ENCODE peak calls at places on chromosome 3, in ten cellular contexts. Y, H, L, P, D, Q, G, I, T and S are unnamed samples.

GRCh38 chr3:71468311-71469130 is 115.0 kb downstream of the FOXP1 start:
- DNase-seq in Q (no peak), Y (no peak), I (no peak), T (no peak), L (no peak), G (no peak), P (no peak), H (no peak), D (no peak), S (no peak)

GRCh38 chr3:172186607-172187006 is 147.2 kb downstream of the FNDC3B start:
- DNase-seq in H (no peak), Q (no peak), P (no peak), Y (no peak), T (no peak), D (no peak), I (no peak), L (no peak), G (no peak), S (no peak)

GRCh38 chr3:172201136-172201989 is 162.0 kb downstream of the FNDC3B start:
- DNase-seq in T (peak; percentile 74), H (no peak), G (peak; percentile 24), Q (peak; percentile 46), L (peak; percentile 90), P (no peak), I (no peak), D (no peak), Y (no peak), S (no peak)

GRCh38 chr3:69856965-69857364 is 117.7 kb downstream of the MITF start:
- DNase-seq in Y (no peak), I (no peak), L (no peak), Q (no peak), D (no peak), H (no peak), P (no peak), T (no peak), G (no peak), S (no peak)

GRCh38 chr3:5092018-5092417 is 30.1 kb upstream of the ARL8B start:
- DNase-seq in P (no peak), L (no peak), G (no peak), H (no peak), Q (no peak), I (no peak), Y (no peak), T (no peak), D (no peak), S (no peak)

GRCh38 chr3:81947359-81947758 is 185.9 kb upstream of the GBE1 start:
- DNase-seq in T (no peak), I (no peak), L (no peak), G (no peak), P (no peak), Y (no peak), H (no peak), Q (no peak), D (no peak), S (peak; percentile 68)

GRCh38 chr3:50222169-50222528 is 13.9 kb upstream of the GNAI2 start:
- DNase-seq in H (no peak), D (no peak), G (no peak), P (no peak), Q (no peak), T (no peak), Y (no peak), I (no peak), L (no peak), S (no peak)

GRCh38 chr3:189995129-189995528 is 125.6 kb downstream of the P3H2 start:
- DNase-seq in L (no peak), I (no peak), G (no peak), T (no peak), Y (no peak), P (no peak), Q (no peak), D (no peak), H (no peak), S (no peak)

GRCh38 chr3:191901746-191902145 is 440.8 kb downstream of the PYDC2 start:
- DNase-seq in L (no peak), I (no peak), T (no peak), P (no peak), H (no peak), G (no peak), D (no peak), Y (no peak), Q (no peak), S (no peak)

GRCh38 chr3:21954709-21955108 is 203.7 kb upstream of the ZNF385D start:
- DNase-seq in Y (no peak), L (no peak), T (no peak), P (no peak), D (no peak), Q (peak; percentile 67), G (no peak), I (no peak), H (no peak), S (no peak)

GRCh38 chr3:9157651-9158383 is 91.6 kb downstream of the SRGAP3 start:
- DNase-seq in G (no peak), Y (no peak), L (no peak), H (no peak), D (no peak), I (no peak), T (no peak), Q (no peak), P (no peak), S (no peak)

GRCh38 chr3:11764931-11765363 is 81.7 kb downstream of the TAMM41 start:
- DNase-seq in L (peak; percentile 94), D (no peak), G (no peak), I (peak; percentile 40), Y (no peak), P (no peak), H (no peak), Q (peak; percentile 73), T (no peak), S (no peak)

GRCh38 chr3:52128118-52128683 is 26.0 kb downstream of the POC1A start:
- DNase-seq in T (no peak), L (peak; percentile 79), G (no peak), Y (no peak), D (no peak), Q (peak; percentile 72), I (no peak), H (no peak), P (no peak), S (no peak)